ENCODE peak calls at places on chromosome X, in five cellular contexts. Y is breast epithelium, M is SK-N-SH, K is suprapubic skin, L is transverse colon. A is an unnamed sample.

GRCh38 chrX:44432641-44433040 is 89.2 kb upstream of the EFHC2 start:
- DNase-seq in M (no peak), L (no peak), Y (no peak), K (no peak), A (no peak)

GRCh38 chrX:114959729-114960128 is 57.7 kb downstream of the IL13RA2 start:
- DNase-seq in Y (no peak), L (no peak), K (no peak), M (peak; percentile 24), A (no peak)

GRCh38 chrX:118261136-118261535 is 84.8 kb upstream of the WDR44 start:
- DNase-seq in Y (no peak), L (no peak), M (no peak), K (no peak), A (no peak)

GRCh38 chrX:10725071-10725470 is 104.7 kb upstream of the MID1 start:
- DNase-seq in L (no peak), K (no peak), M (peak; percentile 27), Y (no peak), A (no peak)

GRCh38 chrX:135185795-135186443 is 14.7 kb upstream of the CT55 start:
- DNase-seq in Y (no peak), L (no peak), K (no peak), M (peak; percentile 57), A (no peak)

GRCh38 chrX:38803609-38804480 is 2.6 kb downstream of the MID1IP1 start:
- DNase-seq in K (peak; percentile 88), L (peak; percentile 88), Y (peak; percentile 66), M (peak; percentile 87), A (peak; percentile 91)

GRCh38 chrX:14865201-14865600 is 7.7 kb downstream of the FANCB start:
- DNase-seq in M (no peak), Y (no peak), K (no peak), L (no peak), A (no peak)

GRCh38 chrX:49155243-49155899 is 7.2 kb upstream of the MAGIX start:
- DNase-seq in L (peak; percentile 73), K (no peak), M (no peak), Y (peak; percentile 68), A (peak; percentile 74)

GRCh38 chrX:37701588-37701987 is 16.0 kb downstream of the XK start:
- DNase-seq in L (no peak), M (no peak), K (no peak), Y (no peak), A (no peak)

GRCh38 chrX:69506617-69507499 is 2.7 kb downstream of the NALF2 start:
- DNase-seq in Y (no peak), L (no peak), M (no peak), K (no peak), A (no peak)

GRCh38 chrX:13893826-13894225 is 76.9 kb upstream of the GPM6B start:
- DNase-seq in M (no peak), K (no peak), L (no peak), Y (no peak), A (no peak)

GRCh38 chrX:111662314-111662713 is 18.7 kb upstream of the ALG13 start:
- DNase-seq in Y (no peak), K (no peak), M (no peak), L (no peak), A (no peak)

GRCh38 chrX:53122013-53122412 is 28.1 kb downstream of the KANTR start:
- DNase-seq in Y (no peak), M (no peak), L (no peak), K (no peak), A (no peak)

GRCh38 chrX:16882188-16882587 is 12.0 kb upstream of the RBBP7 start:
- DNase-seq in L (peak; percentile 57), Y (no peak), K (no peak), M (peak; percentile 34), A (no peak)

GRCh38 chrX:68903111-68903510 is 74.3 kb downstream of the EFNB1 start:
- DNase-seq in Y (no peak), L (no peak), K (no peak), M (no peak), A (no peak)

GRCh38 chrX:3950373-3950772 is 236.9 kb upstream of the PRKX start:
- DNase-seq in K (no peak), M (no peak), L (no peak), Y (no peak), A (no peak)

GRCh38 chrX:119870626-119871131 is 854 bp downstream of the RNF113A start:
- DNase-seq in L (peak; percentile 29), Y (no peak), K (no peak), M (peak; percentile 26), A (no peak)

GRCh38 chrX:69024931-69025330 is 140.3 kb downstream of the PJA1 start:
- DNase-seq in K (peak; percentile 82), L (peak; percentile 73), Y (peak; percentile 56), M (peak; percentile 41), A (peak; percentile 20)

GRCh38 chrX:110402855-110403230 is 44.2 kb downstream of the RTL9 start:
- DNase-seq in Y (no peak), M (no peak), K (no peak), L (no peak), A (no peak)

GRCh38 chrX:13778916-13779315 is 38.0 kb downstream of the GPM6B start:
- DNase-seq in L (no peak), M (no peak), K (no peak), Y (no peak), A (no peak)

GRCh38 chrX:370244-370962 is 16.3 kb downstream of the PPP2R3B start:
- DNase-seq in K (no peak), L (no peak), Y (no peak), M (no peak), A (no peak)

GRCh38 chrX:51641421-51642021 is 22.8 kb upstream of the CENPVL3 start:
- DNase-seq in Y (no peak), K (no peak), L (no peak), M (peak; percentile 54), A (no peak)

GRCh38 chrX:46819136-46819535 is 17.7 kb upstream of the RP2 start:
- DNase-seq in K (no peak), M (no peak), L (no peak), Y (peak; percentile 35), A (no peak)

GRCh38 chrX:49610718-49611310 is 12.0 kb downstream of the GAGE1 start:
- DNase-seq in M (no peak), K (no peak), Y (no peak), L (no peak), A (no peak)

GRCh38 chrX:107272431-107272921 is 66.1 kb downstream of the DNAAF6 start:
- DNase-seq in K (no peak), L (no peak), Y (no peak), M (peak; percentile 41), A (no peak)

GRCh38 chrX:31223817-31224216 is 152.0 kb upstream of the FTHL17 start:
- DNase-seq in M (no peak), L (no peak), K (no peak), Y (no peak), A (no peak)

GRCh38 chrX:12956704-12957541 is 18.0 kb upstream of the TMSB4X start:
- DNase-seq in K (no peak), M (peak; percentile 4), L (no peak), Y (no peak), A (no peak)

GRCh38 chrX:17375631-17376380 is 806 bp downstream of the NHS start:
- DNase-seq in M (peak; percentile 64), L (peak; percentile 12), Y (no peak), K (no peak), A (no peak)

GRCh38 chrX:16148896-16149295 is 18.4 kb upstream of the MAGEB17 start:
- DNase-seq in L (no peak), M (no peak), K (no peak), Y (no peak), A (no peak)

GRCh38 chrX:39582091-39582490 is 515.7 kb downstream of the BCOR start:
- DNase-seq in L (no peak), Y (peak; percentile 58), M (no peak), K (no peak), A (peak; percentile 34)

GRCh38 chrX:21883258-21883657 is 27.5 kb downstream of the YY2 start:
- DNase-seq in K (no peak), Y (no peak), L (peak; percentile 18), M (no peak), A (no peak)

GRCh38 chrX:17632942-17633341 is 104.4 kb upstream of the SCML1 start:
- DNase-seq in Y (no peak), K (no peak), M (no peak), L (no peak), A (no peak)

GRCh38 chrX:85379174-85379907 is at the start of gene POF1B:
- DNase-seq in L (peak; percentile 86), K (no peak), Y (peak; percentile 19), M (no peak), A (no peak)

GRCh38 chrX:7132335-7133035 is 15.0 kb upstream of the STS start:
- DNase-seq in Y (peak; percentile 51), M (no peak), K (no peak), L (peak; percentile 91), A (no peak)
- TF ChIP-seq CTCF in Y (peak; percentile 25), M (peak; percentile 67), K (peak; percentile 24), L (peak; percentile 67), A (peak; percentile 40)

GRCh38 chrX:132615396-132616131 is 126.7 kb upstream of the MBNL3 start:
- DNase-seq in K (peak; percentile 60), M (no peak), L (peak; percentile 51), Y (no peak), A (no peak)

GRCh38 chrX:132613801-132614200 is 125.0 kb upstream of the MBNL3 start:
- DNase-seq in Y (no peak), K (no peak), L (no peak), M (no peak), A (no peak)

GRCh38 chrX:132610536-132610935 is 121.7 kb upstream of the MBNL3 start:
- DNase-seq in Y (no peak), L (no peak), K (no peak), M (no peak), A (no peak)

GRCh38 chrX:132612990-132613564 is 124.2 kb upstream of the MBNL3 start:
- DNase-seq in K (no peak), L (peak; percentile 27), Y (no peak), M (peak; percentile 34), A (no peak)

DNA sequence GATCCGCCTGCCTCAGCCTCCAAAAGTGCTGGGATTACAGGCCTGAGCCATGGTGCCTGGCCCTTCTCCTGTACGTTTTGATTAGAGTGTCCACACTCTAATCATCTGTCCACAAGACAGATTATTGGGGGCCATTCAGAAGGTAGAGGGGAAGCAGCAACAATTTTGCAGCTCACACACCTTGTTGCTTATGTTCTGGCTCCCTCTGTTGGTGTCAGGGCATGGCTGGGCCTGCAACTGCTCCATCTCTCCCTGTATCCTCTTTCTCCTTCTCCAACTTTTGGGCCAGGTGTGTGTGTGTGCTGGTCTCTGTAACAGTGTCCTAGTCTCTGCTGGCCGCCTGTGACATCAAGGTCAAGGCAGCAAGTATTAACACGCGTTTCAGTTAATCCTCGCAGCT is 125.5 kb upstream of the MBNL3 start:
- DNase-seq in M (no peak), L (no peak), Y (no peak), K (no peak), A (no peak)
- TF ChIP-seq POLR2AphosphoS5 in M (no peak), L (no peak), Y (no peak), K (no peak), A (no peak)

DNA sequence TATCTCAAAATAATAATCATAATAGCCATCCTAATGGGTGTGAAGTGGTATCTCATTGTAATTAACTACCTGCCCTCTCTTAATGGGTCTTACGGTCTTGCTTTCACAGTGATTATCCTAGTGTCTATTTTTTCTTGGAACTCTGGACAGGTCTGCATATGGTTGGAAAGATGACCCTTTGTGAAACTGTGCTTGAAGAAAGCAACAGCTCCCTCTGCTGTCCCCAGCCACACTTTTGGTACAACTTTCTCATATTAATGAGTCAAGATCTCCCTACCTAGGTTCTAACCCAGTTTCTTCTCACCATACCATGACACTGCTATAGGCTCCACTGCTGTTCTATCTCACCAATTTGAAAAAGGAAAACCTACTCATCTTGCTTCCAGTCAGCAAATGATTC is 2.4 kb downstream of the TFDP3 start:
- DNase-seq in M (peak; percentile 40), Y (no peak), L (peak; percentile 11), K (no peak), A (no peak)
- TF ChIP-seq CTCF in M (peak; percentile 38), Y (peak; percentile 21), L (no peak), K (no peak), A (peak; percentile 9)

GRCh38 chrX:153953342-153953830 is 8.9 kb upstream of the RENBP start:
- DNase-seq in M (peak; percentile 95), K (no peak), Y (peak; percentile 65), L (peak; percentile 81), A (no peak)
- TF ChIP-seq POLR2AphosphoS5 in M (no peak), K (no peak), Y (peak; percentile 65), L (peak; percentile 23), A (peak; percentile 18)

A was measured in upper lobe of left lung.